ENCODE peak calls at places on chromosomes 16 and 17, in six cellular contexts. U is SJSA1, H is fibroblast of the aortic adventitia, F is right atrium auricular region, K is mammary epithelial cell, Z is GM23248. J is an unnamed sample.

GRCh38 chr16:86252596-86252995 is 257.7 kb upstream of the FOXF1 start:
- DNase-seq in Z (peak; percentile 49), F (peak; percentile 42), K (peak; percentile 9), H (peak; percentile 46), U (peak; percentile 64), J (no peak)

GRCh38 chr17:82949361-82949760 is 109.5 kb upstream of the ZNF750 start:
- DNase-seq in K (no peak), F (no peak), H (no peak), U (no peak), Z (no peak), J (peak; percentile 52)

GRCh38 chr16:63752347-63752746 is 1369.5 kb downstream of the CDH11 start:
- DNase-seq in U (no peak), K (no peak), F (no peak), Z (no peak), H (no peak), J (no peak)

GRCh38 chr17:19534562-19535149 is 1.0 kb downstream of the SLC47A1 start:
- DNase-seq in U (no peak), K (peak; percentile 16), H (peak; percentile 16), F (no peak), Z (no peak), J (no peak)

GRCh38 chr16:53105565-53105964 is 50.8 kb downstream of the CHD9 start:
- DNase-seq in H (no peak), Z (no peak), F (no peak), K (no peak), U (no peak), J (no peak)

GRCh38 chr17:15185625-15185991 is 79.5 kb downstream of the PMP22 start:
- DNase-seq in F (peak; percentile 65), K (peak; percentile 5), H (peak; percentile 45), Z (peak; percentile 84), U (no peak), J (no peak)

GRCh38 chr16:49750341-49751011 is 105.4 kb downstream of the ZNF423 start:
- DNase-seq in Z (peak; percentile 31), K (no peak), U (no peak), F (no peak), H (peak; percentile 28), J (no peak)

GRCh38 chr17:2563061-2563460 is 30.4 kb upstream of the PAFAH1B1 start:
- DNase-seq in H (no peak), Z (no peak), K (peak; percentile 95), U (no peak), F (no peak), J (no peak)

GRCh38 chr17:34499576-34499975 is 79.8 kb upstream of the TMEM132E start:
- DNase-seq in F (no peak), K (peak; percentile 11), H (peak; percentile 34), Z (peak; percentile 40), U (no peak), J (no peak)

GRCh38 chr16:2476741-2477140 is 1.8 kb downstream of the TBC1D24 start:
- DNase-seq in Z (no peak), K (no peak), U (no peak), F (no peak), H (no peak), J (no peak)

GRCh38 chr17:54882371-54882770 is 18.3 kb upstream of the TOM1L1 start:
- DNase-seq in H (peak; percentile 5), F (no peak), Z (peak; percentile 9), U (no peak), K (peak; percentile 79), J (no peak)

GRCh38 chr17:50148226-50149098 is 2.0 kb downstream of the PPP1R9B start:
- DNase-seq in U (peak; percentile 83), H (peak; percentile 36), Z (peak; percentile 70), K (peak; percentile 90), F (no peak), J (no peak)

GRCh38 chr16:70695351-70696070 is 9.7 kb upstream of the MTSS2 start:
- DNase-seq in K (no peak), U (no peak), F (no peak), Z (no peak), H (no peak), J (no peak)

GRCh38 chr16:75319513-75320401 is 68.3 kb upstream of the BCAR1 start:
- DNase-seq in H (peak; percentile 92), K (peak; percentile 73), Z (peak; percentile 93), F (no peak), U (peak; percentile 62), J (no peak)

GRCh38 chr17:83024205-83024971 is 55.0 kb upstream of the METRNL start:
- DNase-seq in Z (no peak), H (no peak), K (no peak), F (peak; percentile 42), U (no peak), J (peak; percentile 58)

GRCh38 chr16:67758006-67758405 is 38.9 kb upstream of the GFOD2 start:
- DNase-seq in U (no peak), Z (no peak), K (no peak), F (no peak), H (no peak), J (no peak)

GRCh38 chr16:49013727-49014080 is 267.9 kb downstream of the CBLN1 start:
- DNase-seq in F (no peak), H (no peak), Z (no peak), U (no peak), K (no peak), J (peak; percentile 53)

GRCh38 chr17:47877368-47878034 is 18.5 kb upstream of the SP2 start:
- DNase-seq in H (no peak), U (no peak), K (no peak), F (no peak), Z (no peak), J (no peak)

GRCh38 chr17:47878203-47879027 is 17.6 kb upstream of the SP2 start:
- DNase-seq in F (no peak), U (no peak), K (no peak), H (no peak), Z (peak; percentile 66), J (no peak)

GRCh38 chr17:47879776-47880452 is 16.1 kb upstream of the SP2 start:
- DNase-seq in F (no peak), U (peak; percentile 37), H (no peak), K (no peak), Z (no peak), J (no peak)

GRCh38 chr17:47882247-47882646 is 13.8 kb upstream of the SP2 start:
- DNase-seq in U (no peak), K (peak; percentile 59), H (peak; percentile 49), F (no peak), Z (peak; percentile 85), J (no peak)

GRCh38 chr17:47879028-47879585 is 16.9 kb upstream of the SP2 start:
- DNase-seq in H (no peak), Z (peak; percentile 79), K (peak; percentile 64), U (no peak), F (no peak), J (no peak)
- H3K4me3 ChIP-seq in H (no peak overlapping the region), Z (no peak overlapping the region), K (no peak overlapping the region), U (no peak overlapping the region), F (no peak overlapping the region), J (no peak overlapping the region)

GRCh38 chr17:57215317-57215716 is 41.0 kb upstream of the MSI2 start:
- DNase-seq in Z (no peak), K (peak; percentile 94), F (no peak), U (peak; percentile 48), H (no peak), J (no peak)
- H3K4me3 ChIP-seq in Z (no peak overlapping the region), K (no peak overlapping the region), F (no peak overlapping the region), U (no peak overlapping the region), H (no peak overlapping the region), J (no peak overlapping the region)

DNA sequence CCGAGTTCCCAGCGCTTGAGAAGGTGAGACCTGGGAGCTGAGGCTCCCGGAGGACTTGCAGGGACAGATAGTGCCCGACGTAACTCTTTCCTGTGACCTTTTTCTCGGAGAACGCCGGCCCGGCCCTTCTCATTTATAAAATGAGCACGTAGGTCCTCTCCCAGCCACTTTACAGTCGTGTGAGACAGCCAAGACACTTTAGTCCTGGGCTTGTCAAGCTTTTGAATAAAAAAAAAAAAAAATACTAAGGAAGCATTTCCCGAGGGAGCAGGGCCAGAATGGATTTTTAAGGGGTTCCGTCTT is 241 bp downstream of the DRC3 start:
- DNase-seq in U (no peak), H (no peak), K (no peak), Z (no peak), F (no peak), J (no peak)
- H3K4me3 ChIP-seq in U (peak overlapping the region; percentile 80), H (peak overlapping the region; percentile 87), K (peak overlapping the region; percentile 55), Z (peak overlapping the region; percentile 86), F (peak overlapping the region; percentile 49), J (peak overlapping the region; percentile 69)

GRCh38 chr16:80046848-80047247 is 446.3 kb upstream of the MAF start:
- DNase-seq in K (no peak), U (no peak), Z (no peak), F (no peak), H (no peak), J (no peak)
- H3K4me3 ChIP-seq in K (no peak overlapping the region), U (no peak overlapping the region), Z (no peak overlapping the region), F (no peak overlapping the region), H (no peak overlapping the region), J (no peak overlapping the region)

DNA sequence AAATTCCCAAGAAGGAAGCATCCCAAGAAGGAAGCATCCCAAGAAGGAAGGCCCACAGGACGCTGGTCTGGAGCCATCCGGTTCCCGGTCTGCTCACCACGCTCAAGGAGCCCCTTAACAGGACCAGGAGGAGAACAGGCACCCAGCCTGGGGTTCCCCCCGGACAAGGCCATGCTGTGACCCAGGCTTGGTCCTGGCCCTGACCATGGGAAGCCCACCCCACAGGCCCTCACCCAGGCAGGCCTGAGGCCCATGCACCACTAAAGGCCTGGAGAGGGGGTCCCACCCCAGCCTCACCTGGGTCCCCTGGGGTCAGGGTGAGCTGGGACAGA is 340 bp upstream of the ENPP7 start:
- DNase-seq in F (no peak), Z (no peak), U (no peak), H (no peak), K (no peak), J (no peak)
- H3K4me3 ChIP-seq in F (no peak overlapping the region), Z (no peak overlapping the region), U (no peak overlapping the region), H (no peak overlapping the region), K (no peak overlapping the region), J (no peak overlapping the region)

DNA sequence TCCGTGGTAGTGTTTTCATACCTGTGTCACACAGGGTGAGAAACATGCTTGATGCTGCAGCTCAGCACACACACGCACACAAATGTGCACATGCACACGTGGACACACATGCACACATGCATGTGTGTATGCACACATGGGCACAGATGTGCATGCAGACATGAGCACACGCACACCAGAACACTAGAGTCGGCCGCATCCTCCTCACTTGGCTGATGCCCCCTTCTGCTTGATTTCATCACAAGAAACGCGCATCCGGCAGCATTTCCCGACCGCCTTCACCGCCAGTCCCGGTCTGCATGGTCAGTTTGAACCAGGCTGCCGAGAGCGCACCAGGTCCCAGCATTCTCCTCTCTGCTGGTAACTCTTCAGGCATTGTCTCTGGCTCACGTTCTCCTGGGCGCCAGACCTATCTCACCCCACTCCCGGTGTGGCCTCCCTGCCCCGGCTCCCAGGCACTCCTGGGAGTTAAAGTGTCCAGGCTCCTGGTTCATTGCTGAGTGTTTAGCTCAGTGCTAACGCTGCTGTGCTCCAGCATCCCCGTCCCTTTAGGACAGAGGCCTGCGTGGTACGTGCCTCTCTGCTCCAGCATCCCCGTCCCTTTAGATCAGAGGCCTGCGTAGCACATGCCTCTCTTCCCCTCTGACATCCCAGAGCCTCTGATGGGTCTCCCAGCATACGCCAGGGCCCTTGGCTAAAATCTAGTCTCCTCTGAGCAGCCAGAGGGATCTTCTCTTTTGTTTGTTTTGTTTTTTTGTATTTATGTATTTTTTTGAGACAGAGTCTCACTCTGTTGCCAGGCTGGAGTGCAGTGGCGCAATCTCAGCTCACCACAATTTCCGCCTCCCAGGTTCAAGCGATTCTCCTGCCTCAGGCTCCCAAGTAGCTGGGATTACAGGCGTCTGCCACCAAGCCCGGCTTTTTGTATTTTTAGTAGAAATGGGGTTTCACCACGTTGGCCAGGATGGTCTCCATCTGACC is 16.0 kb downstream of the BAIAP2 start:
- DNase-seq in U (peak; percentile 71), K (no peak), H (no peak), F (no peak), Z (no peak), J (no peak)
- H3K4me3 ChIP-seq in U (no peak overlapping the region), K (no peak overlapping the region), H (no peak overlapping the region), F (no peak overlapping the region), Z (no peak overlapping the region), J (peak overlapping the region; percentile 55)

GRCh38 chr16:28293589-28293935 is 1.2 kb downstream of the SBK1 start:
- DNase-seq in H (no peak), K (no peak), U (no peak), Z (no peak), F (no peak), J (no peak)
- H3K4me3 ChIP-seq in H (no peak overlapping the region), K (no peak overlapping the region), U (no peak overlapping the region), Z (no peak overlapping the region), F (no peak overlapping the region), J (peak overlapping the region; percentile 74)

J was measured in coronary artery.